ENCODE peak calls at places on chromosomes 6 and 20, in five cellular contexts. One of them, this sample, is unnamed.
A peak's percentile ranks its signal among the peaks of the same experiment; 100 is the strongest.

GRCh38 chr20:1199981-1200380 is 3.3 kb upstream of the C20orf202 start:
- DNase-seq in cardiac muscle cell: no peak
- DNase-seq in right lobe of liver: no peak
- DNase-seq in Peyer's patch: no peak
- DNase-seq in uterus: no peak
- DNase-seq in this sample: no peak

GRCh38 chr6:90080876-90081464 is 186.7 kb downstream of the GJA10 start:
- DNase-seq in cardiac muscle cell: no peak
- DNase-seq in right lobe of liver: no peak
- DNase-seq in Peyer's patch: peak; percentile 52
- DNase-seq in uterus: no peak
- DNase-seq in this sample: no peak

GRCh38 chr20:63752411-63753101 is 13.0 kb downstream of the SLC2A4RG start:
- DNase-seq in cardiac muscle cell: no peak
- DNase-seq in right lobe of liver: peak; percentile 41
- DNase-seq in Peyer's patch: no peak
- DNase-seq in uterus: no peak
- DNase-seq in this sample: peak; percentile 20

GRCh38 chr6:100283288-100283687 is 181.4 kb downstream of the SIM1 start:
- DNase-seq in cardiac muscle cell: peak; percentile 47
- DNase-seq in right lobe of liver: no peak
- DNase-seq in Peyer's patch: no peak
- DNase-seq in uterus: no peak
- DNase-seq in this sample: no peak

GRCh38 chr6:169964440-169965212 is 213.2 kb downstream of the ERMARD start:
- DNase-seq in cardiac muscle cell: no peak
- DNase-seq in right lobe of liver: no peak
- DNase-seq in Peyer's patch: peak; percentile 14
- DNase-seq in uterus: no peak
- DNase-seq in this sample: no peak

GRCh38 chr6:89298680-89299450 is 16.2 kb downstream of the GABRR2 start:
- DNase-seq in cardiac muscle cell: peak; percentile 47
- DNase-seq in right lobe of liver: no peak
- DNase-seq in Peyer's patch: no peak
- DNase-seq in uterus: no peak
- DNase-seq in this sample: no peak

GRCh38 chr20:10747019-10747418 is 73.2 kb upstream of the JAG1 start:
- DNase-seq in cardiac muscle cell: no peak
- DNase-seq in right lobe of liver: no peak
- DNase-seq in Peyer's patch: no peak
- DNase-seq in uterus: no peak
- DNase-seq in this sample: no peak

GRCh38 chr6:106829451-106829850 is 145.1 kb downstream of the CD24 start:
- DNase-seq in cardiac muscle cell: no peak
- DNase-seq in right lobe of liver: no peak
- DNase-seq in Peyer's patch: no peak
- DNase-seq in uterus: no peak
- DNase-seq in this sample: no peak

GRCh38 chr6:9566096-9566495 is 848.8 kb downstream of the TFAP2A start:
- DNase-seq in cardiac muscle cell: no peak
- DNase-seq in right lobe of liver: no peak
- DNase-seq in Peyer's patch: no peak
- DNase-seq in uterus: no peak
- DNase-seq in this sample: no peak

GRCh38 chr20:62328684-62329388 is 26.0 kb downstream of the ADRM1 start:
- DNase-seq in cardiac muscle cell: no peak
- DNase-seq in right lobe of liver: no peak
- DNase-seq in Peyer's patch: no peak
- DNase-seq in uterus: no peak
- DNase-seq in this sample: no peak

GRCh38 chr6:113120214-113120576 is 737.0 kb upstream of the MARCKS start:
- DNase-seq in cardiac muscle cell: peak; percentile 94
- DNase-seq in right lobe of liver: no peak
- DNase-seq in Peyer's patch: no peak
- DNase-seq in uterus: no peak
- DNase-seq in this sample: no peak

GRCh38 chr20:31691646-31692275 is 30.9 kb downstream of the BCL2L1 start:
- DNase-seq in cardiac muscle cell: peak; percentile 33
- DNase-seq in right lobe of liver: no peak
- DNase-seq in Peyer's patch: no peak
- DNase-seq in uterus: no peak
- DNase-seq in this sample: no peak

GRCh38 chr6:148186916-148187315 is 155.7 kb upstream of the SASH1 start:
- DNase-seq in cardiac muscle cell: no peak
- DNase-seq in right lobe of liver: no peak
- DNase-seq in Peyer's patch: no peak
- DNase-seq in uterus: no peak
- DNase-seq in this sample: no peak

GRCh38 chr6:167079853-167080297 is 43.0 kb upstream of the CCR6 start:
- DNase-seq in cardiac muscle cell: no peak
- DNase-seq in right lobe of liver: no peak
- DNase-seq in Peyer's patch: peak; percentile 81
- DNase-seq in uterus: no peak
- DNase-seq in this sample: no peak

GRCh38 chr6:148110925-148111324 is 231.7 kb upstream of the SASH1 start:
- DNase-seq in cardiac muscle cell: no peak
- DNase-seq in right lobe of liver: no peak
- DNase-seq in Peyer's patch: no peak
- DNase-seq in uterus: no peak
- DNase-seq in this sample: no peak

GRCh38 chr20:19108181-19108580 is 104.3 kb upstream of the SLC24A3 start:
- DNase-seq in cardiac muscle cell: no peak
- DNase-seq in right lobe of liver: no peak
- DNase-seq in Peyer's patch: no peak
- DNase-seq in uterus: no peak
- DNase-seq in this sample: no peak

GRCh38 chr6:128311944-128312570 is 208.3 kb downstream of the PTPRK start:
- DNase-seq in cardiac muscle cell: no peak
- DNase-seq in right lobe of liver: no peak
- DNase-seq in Peyer's patch: no peak
- DNase-seq in uterus: no peak
- DNase-seq in this sample: no peak

GRCh38 chr6:53046274-53046673 is 18.9 kb upstream of the FBXO9 start:
- DNase-seq in cardiac muscle cell: no peak
- DNase-seq in right lobe of liver: no peak
- DNase-seq in Peyer's patch: no peak
- DNase-seq in uterus: no peak
- DNase-seq in this sample: no peak

GRCh38 chr6:63783096-63783495 is 147.5 kb downstream of the PHF3 start:
- DNase-seq in cardiac muscle cell: no peak
- DNase-seq in right lobe of liver: no peak
- DNase-seq in Peyer's patch: no peak
- DNase-seq in uterus: no peak
- DNase-seq in this sample: no peak

GRCh38 chr6:125041740-125042459 is 79.7 kb downstream of the RNF217 start:
- DNase-seq in cardiac muscle cell: no peak
- DNase-seq in right lobe of liver: no peak
- DNase-seq in Peyer's patch: no peak
- DNase-seq in uterus: no peak
- DNase-seq in this sample: no peak

GRCh38 chr6:82033631-82034211 is 213.8 kb downstream of the IBTK start:
- DNase-seq in cardiac muscle cell: peak; percentile 66
- DNase-seq in right lobe of liver: no peak
- DNase-seq in Peyer's patch: no peak
- DNase-seq in uterus: peak; percentile 47
- DNase-seq in this sample: peak; percentile 76

GRCh38 chr20:36373089-36373488 is 67.0 kb downstream of the DLGAP4 start:
- DNase-seq in cardiac muscle cell: no peak
- DNase-seq in right lobe of liver: no peak
- DNase-seq in Peyer's patch: no peak
- DNase-seq in uterus: no peak
- DNase-seq in this sample: no peak

GRCh38 chr20:36372671-36373070 is 66.5 kb downstream of the DLGAP4 start:
- DNase-seq in cardiac muscle cell: no peak
- DNase-seq in right lobe of liver: no peak
- DNase-seq in Peyer's patch: no peak
- DNase-seq in uterus: no peak
- DNase-seq in this sample: no peak

GRCh38 chr20:36370991-36371390 is 64.9 kb downstream of the DLGAP4 start:
- DNase-seq in cardiac muscle cell: no peak
- DNase-seq in right lobe of liver: no peak
- DNase-seq in Peyer's patch: no peak
- DNase-seq in uterus: no peak
- DNase-seq in this sample: no peak

GRCh38 chr20:36369739-36370138 is 63.6 kb downstream of the DLGAP4 start:
- DNase-seq in cardiac muscle cell: no peak
- DNase-seq in right lobe of liver: no peak
- DNase-seq in Peyer's patch: no peak
- DNase-seq in uterus: no peak
- DNase-seq in this sample: no peak

DNA sequence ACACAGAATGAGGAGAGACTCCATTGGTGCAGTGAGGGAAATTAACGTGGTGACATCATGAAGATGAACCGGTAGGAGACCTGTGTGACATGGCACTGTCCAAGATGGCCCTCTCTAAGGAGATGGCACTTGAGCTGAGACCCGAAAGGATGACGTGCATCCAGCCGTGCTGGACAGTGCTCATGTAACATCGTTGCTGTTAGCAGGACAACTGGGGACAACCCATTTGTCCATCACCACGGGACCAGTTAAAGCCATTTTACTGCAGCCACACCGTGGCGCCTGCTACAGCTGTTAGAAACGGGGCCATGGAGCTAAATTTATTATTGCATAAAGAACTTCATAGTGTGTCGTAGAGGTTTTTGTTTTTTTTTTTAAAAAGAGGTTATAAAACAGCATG is 65.3 kb downstream of the DLGAP4 start:
- DNase-seq in cardiac muscle cell: no peak
- DNase-seq in right lobe of liver: no peak
- DNase-seq in Peyer's patch: no peak
- DNase-seq in uterus: no peak
- DNase-seq in this sample: no peak
- H3K27me3 ChIP-seq in cardiac muscle cell: no peaks in the 10 kb centered on the region
- H3K27me3 ChIP-seq in right lobe of liver: no peaks in the 10 kb centered on the region
- H3K27me3 ChIP-seq in Peyer's patch: no peaks in the 10 kb centered on the region
- H3K27me3 ChIP-seq in uterus: no peaks in the 10 kb centered on the region
- H3K27me3 ChIP-seq in this sample: no peaks in the 10 kb centered on the region

DNA sequence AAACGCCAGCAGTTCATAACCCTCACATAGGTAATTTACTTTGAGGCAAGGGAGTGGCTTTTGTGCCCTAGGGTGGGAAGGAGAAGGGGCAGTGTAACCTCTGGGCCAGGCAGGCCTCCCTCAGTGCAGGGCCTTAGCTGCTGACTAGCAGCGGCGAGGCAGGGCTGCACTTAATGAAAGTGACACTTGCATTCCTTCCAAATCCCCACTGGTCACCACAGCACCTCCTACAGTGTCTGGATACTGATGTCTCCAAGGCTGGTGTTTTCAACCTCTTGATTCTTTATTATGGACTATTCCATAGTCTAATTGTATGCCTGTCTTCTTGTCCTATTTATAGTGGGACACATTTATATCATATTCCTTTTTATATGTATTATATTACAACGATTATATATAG is 152.7 kb downstream of the LY86 start:
- DNase-seq in cardiac muscle cell: no peak
- DNase-seq in right lobe of liver: no peak
- DNase-seq in Peyer's patch: no peak
- DNase-seq in uterus: no peak
- DNase-seq in this sample: no peak
- H3K27ac ChIP-seq in cardiac muscle cell: peak overlapping the region; percentile 65
- H3K27ac ChIP-seq in right lobe of liver: no peak overlapping the region
- H3K27ac ChIP-seq in Peyer's patch: no peak overlapping the region
- H3K27ac ChIP-seq in uterus: no peak overlapping the region
- H3K27ac ChIP-seq in this sample: peak overlapping the region; percentile 73

DNA sequence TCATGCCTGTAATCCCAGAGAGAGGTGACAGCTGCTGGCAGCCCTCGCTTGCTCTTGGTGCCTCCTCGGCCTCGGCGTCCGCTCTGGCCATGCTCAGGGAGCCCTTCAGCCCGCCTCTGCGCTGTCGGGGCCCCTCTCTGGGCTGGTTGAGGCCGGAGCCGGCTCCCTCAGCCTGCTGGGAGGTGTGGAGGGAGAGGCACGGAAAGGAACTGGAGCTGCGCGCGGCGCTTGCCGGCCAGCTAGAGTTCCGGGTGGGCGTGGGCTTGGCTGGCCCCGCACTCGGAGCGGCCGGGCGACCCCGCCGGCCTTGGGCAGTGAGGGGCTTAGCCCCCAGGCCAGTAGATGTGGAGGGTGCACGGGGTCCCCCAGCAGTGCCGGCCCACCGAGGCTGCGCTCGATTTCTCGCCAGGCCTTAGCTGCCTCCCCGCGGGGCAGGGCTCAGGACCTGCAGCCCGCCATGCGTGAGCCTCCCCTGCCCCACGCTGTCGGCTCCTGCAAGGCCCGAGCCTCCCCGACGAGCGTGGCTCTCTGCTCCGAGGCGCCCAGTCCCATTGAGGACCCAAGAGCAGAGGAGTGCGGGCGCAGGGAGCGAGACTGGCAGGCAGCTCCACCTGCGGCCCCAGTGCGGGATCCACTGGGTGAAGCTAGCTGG is 34.6 kb downstream of the C6orf52 start:
- DNase-seq in cardiac muscle cell: peak; percentile 6
- DNase-seq in right lobe of liver: no peak
- DNase-seq in Peyer's patch: no peak
- DNase-seq in uterus: no peak
- DNase-seq in this sample: no peak
- H3K4me3 ChIP-seq in cardiac muscle cell: peak overlapping the region; percentile 6
- H3K4me3 ChIP-seq in right lobe of liver: no peak overlapping the region
- H3K4me3 ChIP-seq in Peyer's patch: peak overlapping the region; percentile 32
- H3K4me3 ChIP-seq in uterus: no peak overlapping the region
- H3K4me3 ChIP-seq in this sample: peak overlapping the region; percentile 51

DNA sequence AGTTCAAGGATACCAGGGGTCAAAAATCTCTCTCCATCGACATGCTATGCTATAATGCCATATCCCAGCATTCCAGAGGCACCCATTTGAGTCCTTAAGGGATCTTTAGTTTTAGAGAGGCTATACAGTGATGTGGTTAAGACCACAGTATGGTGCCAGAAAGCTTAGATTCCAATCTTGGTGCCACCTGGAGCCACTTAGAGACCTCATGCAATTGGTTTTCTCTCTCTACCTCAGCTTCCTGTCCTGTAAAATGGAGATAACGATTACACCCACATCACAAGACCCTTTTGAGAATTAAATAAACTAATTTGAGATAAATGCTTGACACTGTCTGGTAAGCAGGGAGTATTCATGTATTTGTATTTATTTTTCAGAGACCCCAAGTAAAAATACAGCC is 39.0 kb downstream of the PLAGL1 start:
- DNase-seq in cardiac muscle cell: no peak
- DNase-seq in right lobe of liver: no peak
- DNase-seq in Peyer's patch: no peak
- DNase-seq in uterus: no peak
- DNase-seq in this sample: no peak
- H3K27me3 ChIP-seq in cardiac muscle cell: peaks cover 9% of the 10 kb centered on the region
- H3K27me3 ChIP-seq in right lobe of liver: no peaks in the 10 kb centered on the region
- H3K27me3 ChIP-seq in Peyer's patch: no peaks in the 10 kb centered on the region
- H3K27me3 ChIP-seq in uterus: no peaks in the 10 kb centered on the region
- H3K27me3 ChIP-seq in this sample: no peaks in the 10 kb centered on the region

GRCh38 chr20:40493071-40493470 is 196.0 kb downstream of the MAFB start:
- DNase-seq in cardiac muscle cell: peak; percentile 85
- DNase-seq in right lobe of liver: peak; percentile 69
- DNase-seq in Peyer's patch: peak; percentile 35
- DNase-seq in uterus: peak; percentile 26
- DNase-seq in this sample: peak; percentile 27
- H3K27ac ChIP-seq in cardiac muscle cell: no peak overlapping the region
- H3K27ac ChIP-seq in right lobe of liver: no peak overlapping the region
- H3K27ac ChIP-seq in Peyer's patch: no peak overlapping the region
- H3K27ac ChIP-seq in uterus: no peak overlapping the region
- H3K27ac ChIP-seq in this sample: no peak overlapping the region

This sample was measured in heart left ventricle.